ENCODE peak calls at places on chromosomes 7 and 10, in seven cellular contexts. J is H9; X is activated CD4-positive, alpha-beta memory T cell treated with anti-CD3 and anti-CD28 coated beads for 36 hours; V is activated T-helper 1 cell treated with anti-CD3 and anti-CD28 coated beads, Interleukin-2, amount 50 U/mL, for 16 hours; Q is activated naive CD8-positive, alpha-beta T cell treated with anti-CD3 and anti-CD28 coated beads for 36 hours; U is endothelial cell; L is posterior cingulate gyrus. K is an unnamed sample.

GRCh38 chr7:32474008-32474407 is 16.2 kb downstream of the LSM5 start:
- DNase-seq in J (no peak), X (no peak), V (no peak), Q (no peak), U (no peak), L (no peak), K (no peak)

GRCh38 chr10:114754445-114755320 is 66.9 kb upstream of the FHIP2A start:
- DNase-seq in J (no peak), X (no peak), V (no peak), Q (no peak), U (no peak), L (no peak), K (no peak)

GRCh38 chr7:142557971-142558582 is 191.2 kb upstream of the PRSS1 start:
- DNase-seq in J (peak), X (peak), V (peak), Q (peak), U (peak), L (no peak), K (no peak)

GRCh38 chr10:113927440-113927839 is 73.0 kb downstream of the NHLRC2 start:
- DNase-seq in J (no peak), X (no peak), V (no peak), Q (no peak), U (no peak), L (no peak), K (no peak)

GRCh38 chr7:106618480-106618879 is 42.5 kb downstream of the CCDC71L start:
- DNase-seq in J (no peak), X (no peak), V (no peak), Q (no peak), U (no peak), L (no peak), K (no peak)

GRCh38 chr7:30162622-30163124 is 27.9 kb downstream of the MTURN start:
- DNase-seq in J (no peak), X (peak), V (no peak), Q (no peak), U (no peak), L (no peak), K (no peak)

GRCh38 chr7:35839860-35840854 is 39.3 kb downstream of the SEPTIN7 start:
- DNase-seq in J (no peak), X (no peak), V (no peak), Q (no peak), U (no peak), L (no peak), K (no peak)

GRCh38 chr7:963236-964078 is 9.0 kb upstream of the ADAP1 start:
- DNase-seq in J (no peak), X (peak), V (no peak), Q (no peak), U (no peak), L (peak), K (no peak)

GRCh38 chr10:11951695-11952094 is 90.9 kb downstream of the UPF2 start:
- DNase-seq in J (no peak), X (no peak), V (no peak), Q (no peak), U (no peak), L (no peak), K (no peak)

GRCh38 chr10:5254488-5254887 is 57.9 kb downstream of the AKR1C4 start:
- DNase-seq in J (no peak), X (no peak), V (no peak), Q (no peak), U (no peak), L (no peak), K (no peak)